ENCODE peak calls at places on chromosomes 5 and 9, in nine cellular contexts. W is breast epithelium, H is heart left ventricle, Z is AG04449, D is GM20000, S is GM10248, M is lung, J is heart right ventricle, B is fibroblast of mammary gland. K is an unnamed sample.

GRCh38 chr9:16719921-16720320 is 150.5 kb downstream of the BNC2 start:
- DNase-seq in B (no peak), M (no peak), H (no peak), W (no peak), Z (no peak), S (no peak), J (no peak), D (no peak), K (no peak)

GRCh38 chr9:88056876-88057275 is 81.4 kb downstream of the SPATA31C2 start:
- DNase-seq in H (no peak), S (no peak), W (no peak), D (no peak), M (no peak), J (no peak), B (peak; percentile 19), Z (peak; percentile 10), K (no peak)

GRCh38 chr9:134390947-134391318 is 64.7 kb downstream of the RXRA start:
- DNase-seq in H (no peak), B (no peak), J (no peak), W (no peak), S (no peak), D (no peak), Z (no peak), M (no peak), K (no peak)

GRCh38 chr5:71719092-71719964 is at the start of gene CARTPT:
- DNase-seq in M (no peak), B (peak; percentile 6), D (no peak), J (no peak), H (peak; percentile 25), W (no peak), Z (no peak), S (no peak), K (peak; percentile 70)

GRCh38 chr5:137607771-137608170 is 108.6 kb upstream of the SPOCK1 start:
- DNase-seq in W (no peak), D (no peak), M (no peak), B (no peak), Z (no peak), H (no peak), S (no peak), J (no peak), K (no peak)

GRCh38 chr9:132006657-132007370 is 72.9 kb downstream of the MED27 start:
- DNase-seq in H (no peak), B (peak; percentile 88), J (no peak), W (no peak), S (peak; percentile 60), D (peak; percentile 56), Z (no peak), M (no peak), K (no peak)

GRCh38 chr5:121296357-121296756 is 555.3 kb upstream of the FTMT start:
- DNase-seq in B (no peak), Z (no peak), M (no peak), D (no peak), W (no peak), J (no peak), S (no peak), H (no peak), K (no peak)

GRCh38 chr5:53403291-53403690 is 77.1 kb upstream of the FST start:
- DNase-seq in W (no peak), Z (no peak), M (no peak), D (no peak), J (no peak), B (no peak), S (no peak), H (no peak), K (no peak)

GRCh38 chr5:177362102-177362868 is 4.6 kb downstream of the RGS14 start:
- DNase-seq in S (no peak), J (no peak), Z (no peak), D (no peak), M (peak; percentile 54), W (no peak), B (no peak), H (no peak), K (no peak)

GRCh38 chr9:137252555-137253506 is 1.7 kb downstream of the STPG3 start:
- DNase-seq in W (no peak), D (no peak), Z (no peak), M (no peak), B (no peak), J (no peak), H (no peak), S (no peak), K (no peak)

GRCh38 chr5:36150676-36151433 is 832 bp downstream of the LMBRD2 start:
- DNase-seq in J (peak; percentile 36), S (peak; percentile 50), B (peak; percentile 59), Z (no peak), H (peak; percentile 45), M (no peak), W (no peak), D (peak; percentile 53), K (no peak)

GRCh38 chr9:15873573-15874177 is 320.8 kb downstream of the CCDC171 start:
- DNase-seq in M (no peak), B (peak; percentile 87), W (no peak), D (peak; percentile 10), S (peak; percentile 7), H (no peak), Z (no peak), J (no peak), K (no peak)

GRCh38 chr5:36934740-36935356 is 58.3 kb downstream of the NIPBL start:
- DNase-seq in J (no peak), B (peak; percentile 52), H (no peak), Z (no peak), W (no peak), M (no peak), S (no peak), D (no peak), K (no peak)

GRCh38 chr9:36946653-36947052 is 87.4 kb downstream of the PAX5 start:
- DNase-seq in W (no peak), D (no peak), M (no peak), J (no peak), S (no peak), Z (no peak), B (peak; percentile 41), H (no peak), K (no peak)

GRCh38 chr9:97563458-97564135 is 62.1 kb downstream of the TMOD1 start:
- DNase-seq in M (no peak), B (peak; percentile 26), J (no peak), Z (no peak), S (no peak), H (no peak), D (no peak), W (no peak), K (peak; percentile 29)

GRCh38 chr9:97863314-97863713 is 10.3 kb downstream of the FOXE1 start:
- DNase-seq in M (no peak), S (no peak), B (no peak), J (no peak), D (no peak), W (no peak), H (no peak), Z (no peak), K (no peak)

GRCh38 chr9:77846957-77847574 is 184.5 kb downstream of the GNAQ start:
- DNase-seq in B (peak; percentile 26), H (no peak), Z (no peak), J (no peak), W (no peak), M (no peak), S (no peak), D (no peak), K (no peak)

GRCh38 chr9:131629827-131630205 is 84.5 kb downstream of the PRRT1B start:
- DNase-seq in J (no peak), M (no peak), W (no peak), D (no peak), Z (no peak), H (no peak), B (no peak), S (no peak), K (no peak)

GRCh38 chr5:175861337-175862130 is 9.8 kb upstream of the CPLX2 start:
- DNase-seq in M (no peak), D (no peak), Z (no peak), H (no peak), W (no peak), J (no peak), S (no peak), B (no peak), K (no peak)

GRCh38 chr9:12813960-12814876 is 39.4 kb downstream of the LURAP1L start:
- DNase-seq in S (no peak), M (peak; percentile 50), B (peak; percentile 100), W (no peak), Z (peak; percentile 98), H (peak; percentile 27), J (peak; percentile 11), D (no peak), K (no peak)
- TF ChIP-seq CTCF in S (no peak), M (no peak), B (peak; percentile 34), W (no peak), Z (peak; percentile 46), H (no peak), J (no peak), D (no peak), K (no peak)

DNA sequence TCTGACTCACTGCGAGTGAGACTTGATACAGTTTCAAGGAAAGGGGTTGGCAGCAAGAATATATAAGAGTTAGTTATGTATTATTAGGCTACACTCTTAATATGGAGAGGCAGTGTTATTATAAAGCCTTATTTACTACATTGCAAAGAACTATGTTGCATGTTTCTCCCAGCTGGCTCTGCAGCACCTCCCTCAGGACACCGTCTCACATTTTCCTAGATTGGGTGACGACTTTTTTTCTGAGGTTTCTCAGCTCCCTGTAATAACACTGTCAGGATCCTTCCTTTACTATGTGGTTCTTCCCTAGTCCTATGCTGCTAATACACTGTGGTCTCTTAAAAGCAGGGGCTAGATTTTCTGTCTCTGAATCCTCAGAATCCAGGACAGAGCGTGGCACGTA is 153.7 kb downstream of the INSYN2B start:
- DNase-seq in D (no peak), M (no peak), J (no peak), H (no peak), W (no peak), B (no peak), Z (no peak), S (no peak), K (no peak)
- TF ChIP-seq CTCF in D (no peak), M (no peak), J (no peak), H (no peak), W (no peak), B (peak; percentile 23), Z (no peak), S (no peak), K (no peak)

GRCh38 chr5:150901446-150901845 is 3.3 kb downstream of the ZNF300 start:
- DNase-seq in M (no peak), B (no peak), S (no peak), Z (no peak), D (no peak), J (no peak), W (no peak), H (no peak), K (no peak)
- TF ChIP-seq CTCF in M (no peak), B (no peak), S (no peak), Z (no peak), D (no peak), J (no peak), W (no peak), H (no peak), K (no peak)

GRCh38 chr5:75434107-75434506 is 77.3 kb downstream of the CERT1 start:
- DNase-seq in M (no peak), S (no peak), B (peak; percentile 65), J (no peak), Z (no peak), D (no peak), H (no peak), W (no peak), K (no peak)

GRCh38 chr5:75441560-75441959 is 69.9 kb downstream of the CERT1 start:
- DNase-seq in H (no peak), B (no peak), W (no peak), D (no peak), S (no peak), J (no peak), Z (no peak), M (no peak), K (no peak)

GRCh38 chr5:75435101-75435500 is 76.3 kb downstream of the CERT1 start:
- DNase-seq in B (peak; percentile 15), J (no peak), S (no peak), D (no peak), Z (no peak), M (no peak), H (no peak), W (no peak), K (no peak)

GRCh38 chr5:75438722-75439121 is 72.7 kb downstream of the CERT1 start:
- DNase-seq in J (no peak), H (no peak), M (no peak), Z (no peak), B (no peak), D (no peak), S (no peak), W (no peak), K (no peak)
- TF ChIP-seq CTCF in J (no peak), H (no peak), M (no peak), Z (no peak), B (peak; percentile 5), D (no peak), S (no peak), W (no peak), K (no peak)

K was measured in mesothelial cell of epicardium.